ENCODE peak calls at places on chromosomes 2 and 18, in seven cellular contexts. V is thyroid gland; W is EL; K is NCI-H2171; T is effector CD4-positive, alpha-beta T cell; N is activated CD8-positive, alpha-beta memory T cell treated with anti-CD3 and anti-CD28 coated beads, Interleukin-2, amount 50 U/mL, for 4 hours; I is RWPE2. O is an unnamed sample.

GRCh38 chr2:8320305-8320704 is 361.6 kb upstream of the ID2 start:
- DNase-seq in V (no peak), W (no peak), K (no peak), T (no peak), N (no peak), I (no peak), O (no peak)

GRCh38 chr2:99376254-99376864 is 39.2 kb downstream of the EIF5B start:
- DNase-seq in V (no peak), W (no peak), K (no peak), T (no peak), N (no peak), I (no peak), O (no peak)

GRCh38 chr2:20179179-20179754 is 45.7 kb downstream of the SDC1 start:
- DNase-seq in V (no peak), W (no peak), K (no peak), T (no peak), N (no peak), I (no peak), O (no peak)

GRCh38 chr2:219120082-219120481 is 40.5 kb downstream of the NHEJ1 start:
- DNase-seq in V (no peak), W (no peak), K (no peak), T (no peak), N (no peak), I (no peak), O (no peak)

GRCh38 chr2:120937736-120938131 is 202.1 kb downstream of the GLI2 start:
- DNase-seq in V (peak; percentile 25), W (peak; percentile 73), K (no peak), T (no peak), N (no peak), I (no peak), O (no peak)

GRCh38 chr18:31040982-31041345 is 1.6 kb downstream of the DSC3 start:
- DNase-seq in V (no peak), W (no peak), K (no peak), T (no peak), N (no peak), I (peak; percentile 66), O (no peak)

GRCh38 chr2:186105016-186105415 is 366.4 kb downstream of the FSIP2 start:
- DNase-seq in V (no peak), W (no peak), K (no peak), T (no peak), N (no peak), I (no peak), O (no peak)

GRCh38 chr2:44342854-44343253 is 18.4 kb downstream of the PREPL start:
- DNase-seq in V (peak; percentile 13), W (no peak), K (no peak), T (no peak), N (no peak), I (no peak), O (no peak)

GRCh38 chr2:128807317-128807716 is 488.6 kb upstream of the HS6ST1 start:
- DNase-seq in V (no peak), W (no peak), K (no peak), T (no peak), N (no peak), I (no peak), O (no peak)

GRCh38 chr18:48545690-48546365 is 7.0 kb downstream of the CTIF start:
- DNase-seq in V (no peak), W (peak; percentile 82), K (peak; percentile 49), T (no peak), N (no peak), I (no peak), O (peak; percentile 81)

GRCh38 chr18:58186258-58186948 is 142.4 kb downstream of the NEDD4L start:
- DNase-seq in V (peak; percentile 90), W (peak; percentile 95), K (no peak), T (no peak), N (no peak), I (peak; percentile 90), O (no peak)

O was measured in K562.